ENCODE peak calls at places on chromosomes 13 and 19, in four cellular contexts. One of them, this sample, is unnamed.

GRCh38 chr13:99053636-99054233 is 75.9 kb upstream of the DOCK9 start:
- DNase-seq in KG1: no peak
- DNase-seq in stimulated activated CD4-positive, alpha-beta T cell treated with anti-CD3 and anti-CD28 coated beads, Interleukin-4, amount 100 ng/mL, for 24 hours: no peak
- DNase-seq in uterus: no peak
- DNase-seq in this sample: no peak

GRCh38 chr19:50722248-50723013 is 733 bp upstream of the CLEC11A start:
- DNase-seq in KG1: no peak
- DNase-seq in uterus: no peak
- DNase-seq in stimulated activated CD4-positive, alpha-beta T cell treated with anti-CD3 and anti-CD28 coated beads, Interleukin-4, amount 100 ng/mL, for 24 hours: no peak
- DNase-seq in this sample: no peak

GRCh38 chr13:50917572-50917971 is 8.0 kb downstream of the RNASEH2B start:
- DNase-seq in uterus: no peak
- DNase-seq in stimulated activated CD4-positive, alpha-beta T cell treated with anti-CD3 and anti-CD28 coated beads, Interleukin-4, amount 100 ng/mL, for 24 hours: no peak
- DNase-seq in KG1: no peak
- DNase-seq in this sample: no peak

GRCh38 chr19:48501961-48502719 is 9.5 kb downstream of the LMTK3 start:
- DNase-seq in KG1: no peak
- DNase-seq in stimulated activated CD4-positive, alpha-beta T cell treated with anti-CD3 and anti-CD28 coated beads, Interleukin-4, amount 100 ng/mL, for 24 hours: peak; percentile 62
- DNase-seq in uterus: peak; percentile 21
- DNase-seq in this sample: peak; percentile 50

GRCh38 chr13:26037302-26037701 is 14.5 kb downstream of the SHISA2 start:
- DNase-seq in stimulated activated CD4-positive, alpha-beta T cell treated with anti-CD3 and anti-CD28 coated beads, Interleukin-4, amount 100 ng/mL, for 24 hours: no peak
- DNase-seq in KG1: no peak
- DNase-seq in uterus: no peak
- DNase-seq in this sample: no peak

GRCh38 chr19:31338069-31338767 is 11.0 kb downstream of the TSHZ3 start:
- DNase-seq in KG1: no peak
- DNase-seq in uterus: peak; percentile 77
- DNase-seq in stimulated activated CD4-positive, alpha-beta T cell treated with anti-CD3 and anti-CD28 coated beads, Interleukin-4, amount 100 ng/mL, for 24 hours: no peak
- DNase-seq in this sample: no peak

GRCh38 chr13:99656843-99657506 is 155.7 kb downstream of the TM9SF2 start:
- DNase-seq in KG1: no peak
- DNase-seq in stimulated activated CD4-positive, alpha-beta T cell treated with anti-CD3 and anti-CD28 coated beads, Interleukin-4, amount 100 ng/mL, for 24 hours: peak; percentile 16
- DNase-seq in uterus: no peak
- DNase-seq in this sample: no peak

GRCh38 chr19:28635962-28636629 is 576.9 kb downstream of the UQCRFS1 start:
- DNase-seq in KG1: no peak
- DNase-seq in uterus: no peak
- DNase-seq in stimulated activated CD4-positive, alpha-beta T cell treated with anti-CD3 and anti-CD28 coated beads, Interleukin-4, amount 100 ng/mL, for 24 hours: no peak
- DNase-seq in this sample: no peak

GRCh38 chr19:16628984-16629691 is 1.1 kb upstream of the MED26 start:
- DNase-seq in KG1: no peak
- DNase-seq in stimulated activated CD4-positive, alpha-beta T cell treated with anti-CD3 and anti-CD28 coated beads, Interleukin-4, amount 100 ng/mL, for 24 hours: peak; percentile 8
- DNase-seq in uterus: peak; percentile 54
- DNase-seq in this sample: no peak

This sample was measured in activated T-helper 9 cell treated with anti-CD3 and anti-CD28 coated beads, Interleukin-2, amount 50 U/mL, for 16 hours.